ENCODE peak calls at places on chromosomes 1 and 21, in nine cellular contexts. M is dorsolateral prefrontal cortex, W is HL-60, E is heart left ventricle, T is body of pancreas, C is HCT116, L is AG04450, B is brain microvascular endothelial cell, V is fibroblast of the aortic adventitia. J is an unnamed sample.

GRCh38 chr1:162908780-162909179 is 47.8 kb upstream of the CCDC190 start:
- DNase-seq in M (no peak), L (no peak), C (no peak), T (no peak), V (peak), W (no peak), B (peak), E (no peak), J (no peak)

GRCh38 chr1:107532318-107532717 is 391.5 kb downstream of the NTNG1 start:
- DNase-seq in E (no peak), L (no peak), C (no peak), W (no peak), T (peak), M (no peak), V (no peak), B (no peak), J (no peak)

GRCh38 chr1:231220801-231221200 is 20.2 kb upstream of the GNPAT start:
- DNase-seq in C (no peak), W (no peak), B (no peak), T (no peak), L (no peak), V (no peak), M (no peak), E (no peak), J (no peak)

GRCh38 chr1:184387871-184388670 is 1.2 kb downstream of the C1orf21 start:
- DNase-seq in E (peak), W (no peak), L (peak), T (peak), V (peak), B (peak), M (peak), C (no peak), J (no peak)

GRCh38 chr1:53175302-53175913 is 21.2 kb upstream of the CPT2 start:
- DNase-seq in C (no peak), E (no peak), M (no peak), V (peak), B (no peak), L (no peak), T (peak), W (no peak), J (no peak)

GRCh38 chr1:224846119-224846907 is 83.2 kb upstream of the DNAH14 start:
- DNase-seq in E (no peak), V (no peak), L (no peak), T (no peak), C (no peak), B (no peak), M (no peak), W (no peak), J (no peak)

GRCh38 chr1:24914226-24915069 is 15.6 kb downstream of the RUNX3 start:
- DNase-seq in V (no peak), L (no peak), B (peak), C (no peak), W (no peak), T (no peak), E (no peak), M (no peak), J (no peak)

GRCh38 chr1:244060691-244061090 is 9.6 kb downstream of the ZBTB18 start:
- DNase-seq in T (no peak), M (no peak), B (no peak), L (no peak), V (no peak), W (no peak), E (no peak), C (no peak), J (no peak)

DNA sequence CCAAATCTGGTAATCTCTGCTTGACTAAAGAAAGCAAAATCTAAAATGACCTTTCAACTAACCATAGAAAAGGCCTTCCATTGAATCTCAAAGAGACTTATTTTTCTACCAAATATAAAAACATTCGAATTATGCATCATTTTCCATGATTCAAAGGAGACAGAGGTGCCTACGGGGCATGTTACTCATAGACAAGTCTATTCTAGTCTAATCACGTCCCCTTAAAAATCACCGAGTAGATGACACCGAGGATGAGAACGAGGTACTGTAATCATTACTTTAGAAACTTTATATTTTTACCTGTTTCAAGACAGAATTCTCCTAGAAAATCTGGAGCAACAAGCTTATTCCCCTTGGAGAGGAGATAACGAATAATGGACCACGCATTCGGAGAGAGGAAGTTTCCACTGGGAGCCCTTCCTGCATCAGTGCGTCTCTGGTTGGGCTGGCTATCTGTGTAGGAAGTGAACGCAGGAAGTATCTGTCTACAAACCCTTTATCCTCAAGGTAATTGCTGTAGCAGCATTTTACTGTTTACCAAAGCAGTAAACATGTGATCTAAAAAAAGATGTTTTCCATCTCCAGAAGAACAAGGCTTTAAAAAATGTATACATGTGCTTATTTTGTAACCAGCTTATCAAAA is 9.5 kb downstream of the ERG start:
- DNase-seq in L (no peak), M (no peak), C (no peak), T (no peak), E (no peak), W (no peak), B (no peak), V (no peak), J (no peak)
- TF ChIP-seq CTCF in L (no peak), M (no peak), C (no peak), T (no peak), E (no peak), W (no peak), B (no peak), V (no peak), J (no peak)

GRCh38 chr1:10843697-10844096 is 47.3 kb upstream of the CASZ1 start:
- DNase-seq in W (no peak), C (no peak), B (no peak), L (no peak), T (no peak), V (no peak), E (no peak), M (no peak), J (no peak)
- H3K4me3 ChIP-seq in W (no peak), C (no peak), B (no peak), L (no peak), T (no peak), V (no peak), E (no peak), M (no peak), J (no peak)

GRCh38 chr1:8989061-8989460 is 37.2 kb downstream of the SLC2A7 start:
- DNase-seq in C (no peak), B (no peak), E (no peak), T (no peak), M (no peak), V (no peak), W (no peak), L (no peak), J (no peak)

GRCh38 chr1:8987881-8988617 is 38.2 kb downstream of the SLC2A7 start:
- DNase-seq in E (peak), L (no peak), T (peak), C (no peak), V (peak), B (peak), W (peak), M (peak), J (no peak)

GRCh38 chr1:8988618-8988967 is 37.6 kb downstream of the SLC2A7 start:
- DNase-seq in C (no peak), M (no peak), B (no peak), E (no peak), T (no peak), V (no peak), L (no peak), W (no peak), J (no peak)

GRCh38 chr1:8989821-8990220 is 36.4 kb downstream of the SLC2A7 start:
- DNase-seq in V (peak), M (no peak), C (no peak), E (no peak), T (no peak), B (peak), L (no peak), W (no peak), J (no peak)

GRCh38 chr1:8992936-8993687 is 33.1 kb downstream of the SLC2A7 start:
- DNase-seq in B (no peak), M (no peak), T (no peak), L (no peak), E (no peak), W (no peak), C (no peak), V (no peak), J (no peak)
- TF ChIP-seq CTCF in B (peak), M (no peak), T (no peak), L (peak), E (no peak), W (no peak), C (peak), V (peak), J (peak)

DNA sequence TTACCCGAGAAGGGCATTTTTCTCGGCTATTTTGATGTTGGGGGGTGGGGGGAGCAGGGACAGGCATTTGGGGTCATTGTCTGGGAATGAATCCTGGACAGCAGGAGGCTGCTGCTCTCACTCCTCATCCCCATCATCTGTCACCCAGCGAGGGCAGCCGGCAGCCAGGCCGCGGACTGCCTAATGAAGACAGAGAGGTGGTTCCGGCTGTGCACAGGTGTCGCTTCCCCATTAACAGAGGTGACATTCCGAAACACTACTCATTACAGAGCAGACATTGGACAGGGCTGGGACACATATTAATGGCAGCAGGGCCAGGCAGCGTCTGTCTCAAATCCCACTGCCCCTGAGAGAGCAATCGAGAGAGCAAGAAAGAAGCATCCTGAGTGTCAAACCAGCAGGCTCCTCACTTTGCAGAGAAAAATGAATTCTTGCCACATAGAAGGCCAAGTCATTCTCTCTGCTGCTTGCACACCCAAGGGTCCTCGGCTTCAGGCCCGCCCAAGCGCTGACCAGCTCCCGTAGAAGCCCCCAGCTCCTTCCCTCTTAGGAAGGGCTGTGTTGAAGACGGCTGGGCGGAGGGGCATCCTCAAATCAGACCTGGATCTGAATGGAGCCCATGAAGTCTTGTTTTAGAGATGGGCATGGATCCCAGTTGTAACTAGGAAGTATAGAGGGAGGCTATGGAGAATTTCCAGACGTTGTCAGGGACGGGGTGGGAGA is 8.0 kb upstream of the LEMD1 start:
- DNase-seq in T (no peak), E (no peak), M (peak), C (no peak), V (no peak), W (no peak), B (no peak), L (no peak), J (no peak)
- H3K4me3 ChIP-seq in T (no peak), E (no peak), M (peak), C (no peak), V (peak), W (no peak), B (no peak), L (peak), J (no peak)

GRCh38 chr1:201375169-201375568 is 2.3 kb downstream of the TNNT2 start:
- DNase-seq in W (no peak), B (no peak), V (no peak), L (no peak), T (no peak), C (no peak), E (no peak), M (no peak), J (no peak)
- TF ChIP-seq CTCF in W (no peak), B (peak), V (peak), L (peak), T (no peak), C (peak), E (peak), M (no peak), J (no peak)

DNA sequence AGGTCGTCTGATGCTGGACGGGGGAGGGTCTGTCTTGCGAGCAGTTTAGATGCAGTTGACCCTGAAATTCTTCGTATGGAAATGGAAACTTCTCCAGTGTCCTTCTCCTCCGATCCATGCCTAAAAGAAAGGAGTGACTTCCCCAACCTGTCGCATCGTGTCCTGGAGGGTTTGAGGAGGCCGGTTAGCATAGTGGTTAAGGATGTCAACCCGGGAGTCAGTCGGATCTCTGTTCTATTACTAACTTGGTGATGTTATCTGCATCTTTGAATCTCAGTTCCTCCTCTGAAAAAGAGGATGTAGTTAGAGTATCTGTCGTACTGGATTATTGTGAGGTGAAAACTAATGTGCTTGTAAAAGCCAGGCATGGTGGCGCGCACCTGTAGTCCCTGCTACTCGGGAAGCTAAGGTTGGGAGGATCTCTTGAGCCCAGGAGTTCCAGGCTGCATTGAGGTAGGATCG is 700 bp downstream of the ZBTB8B start:
- DNase-seq in V (no peak), M (no peak), B (no peak), L (no peak), T (no peak), C (no peak), W (no peak), E (no peak), J (no peak)
- H3K4me3 ChIP-seq in V (peak), M (peak), B (peak), L (no peak), T (no peak), C (peak), W (no peak), E (no peak), J (no peak)

DNA sequence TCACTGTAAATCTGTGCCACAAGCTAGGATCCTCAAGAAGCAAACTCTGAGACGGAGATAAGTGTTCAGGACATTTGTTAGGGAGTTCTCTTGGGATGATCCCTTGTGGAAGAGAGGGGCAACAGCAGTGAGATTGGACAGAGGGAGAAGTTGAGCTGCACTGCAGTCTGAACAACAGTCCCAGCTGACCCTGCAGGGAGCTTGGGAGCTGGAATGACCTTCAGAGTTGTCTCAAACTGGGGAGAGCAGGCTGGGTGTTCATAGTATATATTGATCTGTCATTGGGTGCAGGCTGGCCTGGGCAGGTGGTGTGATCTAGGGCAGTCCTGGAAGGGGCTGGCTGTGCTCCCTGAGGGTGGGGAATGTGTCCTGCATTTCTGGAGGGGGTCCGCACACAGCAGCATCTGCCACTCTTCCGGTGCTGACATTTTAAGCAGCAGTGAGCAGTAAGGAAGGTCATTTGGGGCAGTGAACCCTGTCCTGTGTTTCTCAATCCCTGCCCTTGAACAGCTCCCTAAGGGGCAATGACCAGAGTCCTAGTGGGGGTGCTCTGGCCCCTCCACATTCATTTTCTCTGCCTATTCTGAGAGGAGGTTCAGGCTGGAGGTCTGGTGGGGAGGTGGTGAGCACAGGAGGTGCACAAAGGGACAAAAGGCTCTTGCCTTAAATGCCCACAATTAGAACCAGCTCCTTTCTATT is 90.2 kb upstream of the PPM1J start:
- DNase-seq in E (no peak), L (no peak), T (no peak), V (no peak), B (no peak), C (no peak), M (no peak), W (no peak), J (no peak)
- TF ChIP-seq CTCF in E (no peak), L (no peak), T (no peak), V (no peak), B (no peak), C (no peak), M (no peak), W (no peak), J (no peak)

J was measured in GM12864.